ENCODE peak calls at places on chromosomes 13 and 19, in six cellular contexts. F is astrocyte, B is fibroblast of lung, J is neural progenitor cell, D is lung, K is fibroblast of mammary gland. O is an unnamed sample.

GRCh38 chr19:3577741-3578344 is 5.1 kb downstream of the HMG20B start:
- DNase-seq in F (no peak), B (no peak), J (peak), D (no peak), K (no peak), O (no peak)

GRCh38 chr19:58227964-58228583 is 640 bp upstream of the ZNF544 start:
- DNase-seq in F (peak), B (no peak), J (peak), D (no peak), K (peak), O (no peak)

GRCh38 chr13:29567411-29567810 is 28.1 kb downstream of the SLC7A1 start:
- DNase-seq in F (no peak), B (no peak), J (no peak), D (no peak), K (no peak), O (no peak)

GRCh38 chr13:112059457-112060317 is 7.3 kb upstream of the SOX1 start:
- DNase-seq in F (no peak), B (no peak), J (peak), D (no peak), K (no peak), O (no peak)

GRCh38 chr13:109162248-109163051 is 533.0 kb downstream of the MYO16 start:
- DNase-seq in F (no peak), B (no peak), J (no peak), D (no peak), K (no peak), O (no peak)

GRCh38 chr13:113918981-113919646 is 54.8 kb downstream of the C13orf46 start:
- DNase-seq in F (no peak), B (no peak), J (no peak), D (no peak), K (no peak), O (no peak)

GRCh38 chr19:47056416-47056815 is 8.0 kb upstream of the TMEM160 start:
- DNase-seq in F (no peak), B (no peak), J (no peak), D (no peak), K (no peak), O (no peak)

GRCh38 chr13:19713186-19713965 is 69.4 kb downstream of the PSPC1 start:
- DNase-seq in F (peak), B (peak), J (no peak), D (no peak), K (peak), O (peak)

GRCh38 chr19:18294467-18294864 is 13.0 kb upstream of the JUND start:
- DNase-seq in F (no peak), B (no peak), J (peak), D (no peak), K (no peak), O (no peak)

GRCh38 chr19:34485831-34486230 is 4.3 kb downstream of the WTIP start:
- DNase-seq in F (no peak), B (no peak), J (no peak), D (no peak), K (no peak), O (no peak)

GRCh38 chr13:43191561-43191960 is 168.2 kb downstream of the DNAJC15 start:
- DNase-seq in F (no peak), B (no peak), J (no peak), D (no peak), K (no peak), O (no peak)

GRCh38 chr13:99752373-99752772 is 219.2 kb downstream of the ZIC5 start:
- DNase-seq in F (no peak), B (no peak), J (no peak), D (no peak), K (no peak), O (no peak)

GRCh38 chr19:7202888-7203287 is 91.3 kb downstream of the INSR start:
- DNase-seq in F (no peak), B (no peak), J (no peak), D (no peak), K (no peak), O (no peak)

GRCh38 chr19:8132858-8133458 is 16.4 kb downstream of the FBN3 start:
- DNase-seq in F (no peak), B (no peak), J (no peak), D (no peak), K (no peak), O (no peak)

GRCh38 chr13:99395436-99395835 is 88.2 kb upstream of the GPR183 start:
- DNase-seq in F (no peak), B (no peak), J (no peak), D (no peak), K (no peak), O (no peak)

GRCh38 chr13:80237646-80238045 is 103.3 kb downstream of the SPRY2 start:
- DNase-seq in F (peak), B (no peak), J (no peak), D (no peak), K (peak), O (peak)

GRCh38 chr13:99652901-99653300 is 151.6 kb downstream of the TM9SF2 start:
- DNase-seq in F (no peak), B (no peak), J (no peak), D (no peak), K (no peak), O (no peak)

GRCh38 chr13:44013666-44014291 is 134.1 kb downstream of the LACC1 start:
- DNase-seq in F (peak), B (peak), J (no peak), D (no peak), K (peak), O (peak)

GRCh38 chr19:48965033-48965805 is at the start of gene FTL:
- DNase-seq in F (peak), B (peak), J (peak), D (peak), K (peak), O (peak)

GRCh38 chr13:67416047-67416925 is 186.2 kb upstream of the PCDH9 start:
- DNase-seq in F (peak), B (peak), J (peak), D (no peak), K (peak), O (peak)

GRCh38 chr13:91632071-91632470 is 233.7 kb downstream of the GPC5 start:
- DNase-seq in F (peak), B (peak), J (no peak), D (no peak), K (peak), O (no peak)

GRCh38 chr19:49557641-49558325 is 22.6 kb downstream of the NOSIP start:
- DNase-seq in F (no peak), B (no peak), J (no peak), D (no peak), K (no peak), O (no peak)

GRCh38 chr19:49165865-49166301 is 8.3 kb downstream of the TRPM4 start:
- DNase-seq in F (no peak), B (no peak), J (no peak), D (no peak), K (no peak), O (no peak)

GRCh38 chr19:39014037-39014436 is 18.3 kb downstream of the FBXO27 start:
- DNase-seq in F (no peak), B (no peak), J (no peak), D (no peak), K (no peak), O (no peak)

GRCh38 chr13:80339578-80339840 is 1.4 kb downstream of the SPRY2 start:
- DNase-seq in F (peak), B (peak), J (peak), D (no peak), K (no peak), O (peak)

GRCh38 chr19:3179739-3180293 is 1.2 kb downstream of the S1PR4 start:
- DNase-seq in F (no peak), B (no peak), J (no peak), D (no peak), K (no peak), O (no peak)

GRCh38 chr13:76886292-76887061 is at the start of gene KCTD12:
- DNase-seq in F (peak), B (peak), J (peak), D (peak), K (peak), O (peak)

GRCh38 chr19:14677464-14677863 is 2.8 kb upstream of the ADGRE3 start:
- DNase-seq in F (no peak), B (no peak), J (no peak), D (no peak), K (no peak), O (no peak)

GRCh38 chr19:39469036-39469435 is 11.6 kb upstream of the TIMM50 start:
- DNase-seq in F (no peak), B (no peak), J (no peak), D (no peak), K (no peak), O (no peak)

GRCh38 chr19:35644987-35645679 is 3.0 kb upstream of the COX6B1 start:
- DNase-seq in F (no peak), B (peak), J (peak), D (peak), K (peak), O (peak)

GRCh38 chr19:14337510-14337909 is 43.7 kb upstream of the ADGRE5 start:
- DNase-seq in F (no peak), B (no peak), J (peak), D (no peak), K (peak), O (no peak)

GRCh38 chr19:51784922-51785690 is 9.9 kb upstream of the FPR3 start:
- DNase-seq in F (peak), B (peak), J (no peak), D (peak), K (peak), O (peak)

GRCh38 chr19:47107201-47107952 is 6.2 kb downstream of the ZC3H4 start:
- DNase-seq in F (peak), B (peak), J (no peak), D (no peak), K (peak), O (peak)

GRCh38 chr19:55642153-55643002 is 1.1 kb upstream of the ZNF581 start:
- DNase-seq in F (no peak), B (peak), J (peak), D (no peak), K (no peak), O (peak)
- H3K4me3 ChIP-seq in F (peak), B (peak), J (peak), D (peak), K (peak), O (peak)

GRCh38 chr13:94173312-94173854 is 306.1 kb downstream of the DCT start:
- DNase-seq in F (peak), B (no peak), J (no peak), D (no peak), K (peak), O (no peak)
- TF ChIP-seq CTCF in F (peak), B (no peak), J (no peak), D (no peak), K (peak), O (peak)

GRCh38 chr13:110873639-110874507 is 41.0 kb downstream of the ANKRD10 start:
- DNase-seq in F (no peak), B (no peak), J (no peak), D (no peak), K (no peak), O (no peak)
- H3K4me3 ChIP-seq in F (peak), B (peak), J (peak), D (no peak), K (peak), O (peak)

GRCh38 chr13:46666727-46667456 is 113.9 kb downstream of the LRCH1 start:
- DNase-seq in F (no peak), B (no peak), J (peak), D (no peak), K (no peak), O (no peak)
- TF ChIP-seq CTCF in F (no peak), B (no peak), J (peak), D (no peak), K (no peak), O (no peak)